ENCODE peak calls at places on chromosomes 5 and 9, in five cellular contexts. H is WTC11, I is nephron progenitor cell, D is endothelial cell, B is lower leg skin. X is an unnamed sample.

GRCh38 chr9:111659706-111660105 is 1.7 kb upstream of the GNG10 start:
- DNase-seq in H (no peak), I (no peak), B (no peak), D (no peak), X (no peak)

GRCh38 chr5:142743677-142744441 is 26.3 kb upstream of the ARHGAP26 start:
- DNase-seq in I (no peak), D (peak; percentile 41), B (no peak), H (no peak), X (no peak)

GRCh38 chr9:123964756-123965155 is 34.8 kb upstream of the DENND1A start:
- DNase-seq in D (no peak), B (no peak), H (no peak), I (no peak), X (no peak)

GRCh38 chr9:93593144-93593655 is 16.8 kb downstream of the PHF2 start:
- DNase-seq in H (no peak), D (no peak), I (no peak), B (peak; percentile 62), X (no peak)

GRCh38 chr9:107548298-107549142 is 59.0 kb upstream of the KLF4 start:
- DNase-seq in B (no peak), I (no peak), D (no peak), H (no peak), X (no peak)

GRCh38 chr9:86854898-86855523 is 92.3 kb downstream of the GAS1 start:
- DNase-seq in B (no peak), H (peak; percentile 74), D (peak; percentile 46), I (peak; percentile 72), X (no peak)

GRCh38 chr5:140246378-140247122 is 56.4 kb downstream of the PFDN1 start:
- DNase-seq in D (no peak), B (no peak), I (no peak), H (no peak), X (no peak)

GRCh38 chr5:31781772-31782171 is 142.8 kb downstream of the PDZD2 start:
- DNase-seq in D (no peak), H (no peak), I (no peak), B (no peak), X (no peak)

GRCh38 chr9:98104445-98104881 is 14.6 kb downstream of the TRIM14 start:
- DNase-seq in D (no peak), H (no peak), I (no peak), B (no peak), X (no peak)

GRCh38 chr5:77171141-77171910 is 39.2 kb upstream of the PDE8B start:
- DNase-seq in I (no peak), H (no peak), B (no peak), D (no peak), X (no peak)

GRCh38 chr5:98275980-98276379 is 497.5 kb upstream of the RGMB start:
- DNase-seq in D (no peak), H (no peak), B (no peak), I (no peak), X (no peak)

GRCh38 chr5:14204011-14204670 is 61.0 kb downstream of the TRIO start:
- DNase-seq in D (no peak), H (no peak), I (no peak), B (no peak), X (no peak)

GRCh38 chr5:140965905-140966292 is 377 bp upstream of the PCDHAC2 start:
- DNase-seq in H (no peak), D (no peak), B (no peak), I (no peak), X (no peak)

GRCh38 chr9:124047106-124047716 is 35.6 kb downstream of the LHX2 start:
- DNase-seq in D (no peak), I (no peak), H (no peak), B (no peak), X (no peak)

DNA sequence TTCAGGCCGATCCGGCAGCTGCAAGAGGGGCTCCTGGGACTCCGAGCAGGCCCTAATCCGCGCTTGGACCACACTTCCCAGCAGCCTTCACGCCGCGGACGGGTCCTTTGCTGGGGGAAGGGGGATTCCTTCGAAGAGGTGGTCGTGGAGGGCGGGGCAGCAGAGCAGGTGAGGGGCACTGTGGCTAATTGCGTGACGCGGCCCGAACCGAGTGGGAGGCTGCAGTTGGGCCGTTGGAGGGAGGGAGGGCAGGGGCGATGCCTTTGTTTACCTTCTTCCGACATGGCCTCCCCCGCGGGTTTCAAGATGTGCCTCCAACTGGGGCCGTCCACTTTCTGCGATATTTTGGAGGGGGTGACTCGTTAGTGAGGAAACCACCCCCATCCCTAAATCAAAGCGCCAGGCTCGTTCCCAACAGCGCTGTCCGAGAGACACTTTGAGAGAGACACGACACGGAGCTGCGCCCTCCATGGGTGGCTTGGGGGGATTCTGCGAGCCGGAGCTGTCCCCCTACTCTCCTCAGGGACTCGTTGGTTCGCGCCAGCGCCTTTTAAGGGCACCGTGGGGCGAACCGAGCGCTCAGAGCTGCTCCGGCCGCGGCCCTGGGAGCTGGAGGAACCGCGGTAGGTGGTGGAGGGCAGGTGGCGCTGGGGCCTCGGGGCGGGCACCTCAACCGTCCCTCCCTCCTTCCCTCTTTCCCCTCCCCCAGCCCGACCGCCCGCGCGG is at the start of gene FAM53C:
- DNase-seq in D (peak; percentile 96), I (peak; percentile 95), H (peak; percentile 90), B (peak; percentile 98), X (peak; percentile 97)
- TF ChIP-seq CTCF in D (no peak), I (no peak), H (no peak), B (no peak), X (peak; percentile 12)

GRCh38 chr5:138611295-138612220 is 36.4 kb upstream of the HSPA9 start:
- DNase-seq in D (peak; percentile 32), H (peak; percentile 66), I (peak; percentile 58), B (no peak), X (no peak)

GRCh38 chr5:138620661-138621224 is 45.5 kb upstream of the HSPA9 start:
- DNase-seq in I (no peak), H (no peak), B (no peak), D (no peak), X (peak; percentile 2)

GRCh38 chr5:138622051-138622450 is 46.9 kb upstream of the HSPA9 start:
- DNase-seq in I (no peak), H (no peak), B (no peak), D (no peak), X (peak; percentile 21)

GRCh38 chr5:138615461-138615860 is 40.3 kb upstream of the HSPA9 start:
- DNase-seq in H (no peak), I (no peak), B (no peak), D (no peak), X (no peak)

GRCh38 chr5:138616508-138616907 is 41.3 kb upstream of the HSPA9 start:
- DNase-seq in D (no peak), B (no peak), H (no peak), I (no peak), X (peak; percentile 9)
- TF ChIP-seq CTCF in D (no peak), B (no peak), H (no peak), I (no peak), X (no peak)

GRCh38 chr9:77030045-77030444 is 10.6 kb downstream of the FOXB2 start:
- DNase-seq in H (no peak), I (no peak), D (no peak), B (no peak), X (no peak)
- TF ChIP-seq CTCF in H (no peak), I (no peak), D (no peak), B (no peak), X (no peak)

DNA sequence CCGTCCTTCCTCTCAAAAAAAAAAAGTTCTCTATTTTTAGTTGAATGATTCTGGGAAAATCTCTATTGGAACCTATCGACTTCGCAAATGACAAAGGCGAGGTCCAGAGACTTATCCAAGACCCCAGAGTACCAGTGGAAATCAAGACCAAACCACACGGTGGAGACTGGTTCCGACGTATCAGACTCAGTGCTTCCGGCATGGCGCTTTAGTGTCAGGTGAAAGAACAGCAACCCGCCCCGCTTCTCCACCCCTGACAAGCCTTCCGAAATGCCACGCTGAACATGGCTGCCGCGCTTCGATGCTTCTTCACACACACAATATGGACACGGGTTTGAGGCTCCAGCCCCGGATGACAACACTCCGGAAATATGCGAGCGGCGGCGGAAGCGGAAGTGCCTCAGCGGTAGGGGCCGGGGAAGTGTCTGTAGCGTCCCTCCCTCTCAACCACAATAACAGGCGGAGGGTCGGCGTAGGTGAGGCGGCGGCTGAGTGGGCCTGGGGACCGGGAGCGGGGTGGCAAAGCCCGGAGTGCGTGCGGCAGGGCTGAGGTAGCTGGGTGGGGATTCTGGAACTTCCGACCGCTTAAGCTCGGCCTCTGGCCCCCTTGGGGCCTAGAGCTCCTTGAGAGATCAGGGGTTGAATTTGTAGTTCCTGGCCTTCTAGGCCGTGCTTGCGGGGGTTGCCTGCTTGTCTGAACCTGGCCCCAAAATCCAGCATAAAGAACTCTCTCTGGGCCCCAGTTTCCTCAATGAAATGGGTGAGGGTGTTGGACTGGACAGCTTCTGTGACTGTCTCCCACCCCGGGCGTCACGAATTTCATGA is at the start of gene FBXO38:
- DNase-seq in D (peak; percentile 92), B (peak; percentile 99), H (peak; percentile 95), I (peak; percentile 93), X (peak; percentile 97)
- TF ChIP-seq CTCF in D (no peak), B (no peak), H (no peak), I (no peak), X (peak; percentile 45)

GRCh38 chr5:159441441-159441840 is 111.2 kb upstream of the IL12B start:
- DNase-seq in B (no peak), I (peak; percentile 30), H (peak; percentile 55), D (peak; percentile 41), X (no peak)
- TF ChIP-seq CTCF in B (no peak), I (peak; percentile 33), H (peak; percentile 33), D (peak; percentile 27), X (peak; percentile 35)

GRCh38 chr5:135570453-135570764 is 8.4 kb downstream of the CXCL14 start:
- DNase-seq in B (no peak), D (no peak), H (no peak), I (no peak), X (no peak)
- TF ChIP-seq CTCF in B (no peak), D (no peak), H (no peak), I (no peak), X (peak; percentile 47)